ENCODE peak calls at places on chromosomes 16 and 17, in seven cellular contexts. P, Q, D, E, R, L and W are unnamed samples.

GRCh38 chr17:66190738-66191606 is 961 bp downstream of the CEP112 start:
- DNase-seq in P (no peak), Q (no peak), D (no peak), E (peak; percentile 79), R (no peak), L (no peak), W (no peak)

GRCh38 chr17:12613566-12613965 is 52.1 kb upstream of the MYOCD start:
- DNase-seq in P (no peak), Q (no peak), D (peak; percentile 47), E (peak; percentile 89), R (no peak), L (no peak), W (no peak)

GRCh38 chr17:17824780-17825614 is 11.8 kb downstream of the SREBF1 start:
- DNase-seq in P (no peak), Q (peak; percentile 83), D (peak; percentile 61), E (no peak), R (no peak), L (no peak), W (no peak)

GRCh38 chr17:17098426-17099035 is 56.3 kb downstream of the MPRIP start:
- DNase-seq in P (no peak), Q (peak; percentile 76), D (no peak), E (peak; percentile 31), R (no peak), L (no peak), W (no peak)

GRCh38 chr16:2146739-2147138 is 1.7 kb upstream of the RAB26 start:
- DNase-seq in P (no peak), Q (no peak), D (peak; percentile 9), E (no peak), R (no peak), L (no peak), W (no peak)

GRCh38 chr17:81928497-81929252 is 1.1 kb upstream of the MAFG start:
- DNase-seq in P (no peak), Q (no peak), D (no peak), E (no peak), R (no peak), L (no peak), W (no peak)

GRCh38 chr16:12449795-12450194 is 353.9 kb downstream of the CPPED1 start:
- DNase-seq in P (no peak), Q (peak; percentile 12), D (no peak), E (peak; percentile 24), R (no peak), L (no peak), W (no peak)

GRCh38 chr16:51120289-51121008 is 30.6 kb downstream of the SALL1 start:
- DNase-seq in P (no peak), Q (no peak), D (no peak), E (no peak), R (no peak), L (no peak), W (no peak)

GRCh38 chr16:49463529-49463928 is 89.9 kb downstream of the C16orf78 start:
- DNase-seq in P (no peak), Q (peak; percentile 36), D (no peak), E (no peak), R (no peak), L (peak; percentile 74), W (no peak)

GRCh38 chr16:6549415-6549814 is 783.2 kb upstream of the RBFOX1 start:
- DNase-seq in P (no peak), Q (no peak), D (no peak), E (no peak), R (no peak), L (no peak), W (no peak)

GRCh38 chr17:75689441-75689873 is 22.3 kb downstream of the SAP30BP start:
- DNase-seq in P (no peak), Q (no peak), D (no peak), E (no peak), R (no peak), L (peak; percentile 49), W (peak; percentile 24)

GRCh38 chr17:81422776-81423697 is 27.8 kb downstream of the BAHCC1 start:
- DNase-seq in P (peak; percentile 69), Q (peak; percentile 92), D (no peak), E (peak; percentile 96), R (no peak), L (no peak), W (no peak)

GRCh38 chr17:10118788-10119130 is 79.6 kb downstream of the GAS7 start:
- DNase-seq in P (no peak), Q (peak; percentile 56), D (no peak), E (no peak), R (no peak), L (no peak), W (no peak)

GRCh38 chr16:66120656-66121055 is 245.8 kb upstream of the CDH5 start:
- DNase-seq in P (no peak), Q (no peak), D (no peak), E (peak; percentile 41), R (no peak), L (no peak), W (no peak)

GRCh38 chr17:79150035-79150733 is 75.6 kb downstream of the ENGASE start:
- DNase-seq in P (no peak), Q (no peak), D (no peak), E (no peak), R (no peak), L (no peak), W (no peak)

GRCh38 chr17:37488009-37488604 is 1.6 kb upstream of the DUSP14 start:
- DNase-seq in P (no peak), Q (no peak), D (peak; percentile 72), E (peak; percentile 99), R (no peak), L (no peak), W (no peak)

GRCh38 chr16:48617711-48618148 is 7.8 kb upstream of the N4BP1 start:
- DNase-seq in P (no peak), Q (peak; percentile 63), D (no peak), E (peak; percentile 63), R (no peak), L (no peak), W (no peak)

GRCh38 chr16:31050280-31051030 is 17.1 kb downstream of the STX4 start:
- DNase-seq in P (no peak), Q (no peak), D (peak; percentile 79), E (no peak), R (no peak), L (no peak), W (no peak)

GRCh38 chr16:12318661-12319463 is 342.3 kb downstream of the SNX29 start:
- DNase-seq in P (no peak), Q (no peak), D (no peak), E (peak; percentile 24), R (no peak), L (no peak), W (no peak)

GRCh38 chr17:75826561-75827290 is 17.5 kb downstream of the UNC13D start:
- DNase-seq in P (no peak), Q (no peak), D (no peak), E (no peak), R (no peak), L (no peak), W (no peak)

GRCh38 chr16:17105239-17105721 is 365.5 kb downstream of the XYLT1 start:
- DNase-seq in P (no peak), Q (no peak), D (peak; percentile 4), E (peak; percentile 2), R (no peak), L (no peak), W (no peak)

GRCh38 chr17:21551081-21551881 is 141.0 kb upstream of the KCNJ18 start:
- DNase-seq in P (peak; percentile 73), Q (peak; percentile 93), D (peak; percentile 76), E (peak; percentile 89), R (peak; percentile 15), L (peak; percentile 86), W (peak; percentile 75)

DNA sequence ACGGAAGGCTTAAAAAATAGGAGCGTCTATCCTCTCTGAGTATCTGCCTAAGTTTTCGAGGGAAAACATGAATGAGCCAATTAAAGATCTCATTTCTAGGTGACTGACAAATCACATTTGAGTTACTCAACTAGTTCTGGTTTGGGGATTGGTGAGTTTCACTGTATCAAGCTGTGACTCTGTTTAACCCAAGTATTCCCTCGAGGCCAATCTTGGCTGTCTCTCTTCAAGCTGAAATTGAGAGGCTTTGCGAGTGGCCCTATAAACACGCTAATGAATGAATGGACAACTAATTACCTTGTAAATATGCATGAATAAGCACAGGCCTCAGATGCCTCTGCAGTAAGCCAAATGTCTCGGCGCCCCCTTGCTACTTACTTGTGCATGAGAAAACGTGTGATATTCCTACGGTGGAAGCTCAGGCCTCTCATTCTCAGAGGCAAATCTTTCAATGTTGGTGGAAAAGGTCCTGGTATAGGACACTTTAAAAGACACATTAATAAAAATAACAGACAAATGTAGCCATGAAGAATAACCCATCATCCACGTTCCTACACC is 450.2 kb upstream of the PSMD7 start:
- DNase-seq in P (no peak), Q (no peak), D (peak; percentile 65), E (no peak), R (no peak), L (no peak), W (no peak)
- TF ChIP-seq CTCF in P (no peak), Q (no peak), D (peak; percentile 55), E (no peak), R (no peak), L (no peak), W (no peak)

GRCh38 chr16:89246903-89247733 is 29.6 kb downstream of the ZNF778 start:
- DNase-seq in P (peak; percentile 95), Q (peak; percentile 95), D (peak; percentile 88), E (peak; percentile 79), R (peak; percentile 30), L (peak; percentile 99), W (peak; percentile 92)
- TF ChIP-seq CTCF in P (no peak), Q (no peak), D (no peak), E (peak; percentile 16), R (no peak), L (no peak), W (no peak)

DNA sequence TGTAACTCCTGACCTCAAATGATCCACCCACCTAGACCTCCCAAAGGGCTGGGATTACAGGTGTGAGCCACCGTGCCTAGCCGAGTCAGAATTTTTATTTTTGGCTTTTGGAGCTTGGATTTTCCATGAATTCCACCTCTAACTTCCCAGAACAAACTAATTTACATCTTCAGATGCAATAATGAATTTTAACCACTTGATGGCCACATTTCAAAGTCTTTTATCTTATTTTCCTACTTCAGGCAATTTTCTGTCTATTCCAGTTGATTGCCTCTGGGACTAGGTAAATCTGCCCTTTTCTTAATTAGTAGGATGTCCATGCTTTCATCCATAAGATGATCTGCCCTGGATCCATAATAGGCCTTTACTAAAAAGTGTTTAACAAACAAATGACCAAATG is 156.4 kb upstream of the ANKFN1 start:
- DNase-seq in P (no peak), Q (no peak), D (no peak), E (peak; percentile 4), R (no peak), L (no peak), W (no peak)
- TF ChIP-seq CTCF in P (no peak), Q (no peak), D (no peak), E (peak; percentile 21), R (no peak), L (no peak), W (no peak)

GRCh38 chr17:54948380-54948779 is 20.1 kb downstream of the COX11 start:
- DNase-seq in P (no peak), Q (no peak), D (no peak), E (peak; percentile 98), R (no peak), L (no peak), W (no peak)

GRCh38 chr17:54944796-54945195 is 23.7 kb downstream of the COX11 start:
- DNase-seq in P (no peak), Q (no peak), D (no peak), E (peak; percentile 12), R (no peak), L (no peak), W (no peak)

GRCh38 chr17:54947396-54947795 is 21.1 kb downstream of the COX11 start:
- DNase-seq in P (no peak), Q (no peak), D (no peak), E (no peak), R (no peak), L (no peak), W (no peak)

GRCh38 chr17:54945246-54945645 is 23.2 kb downstream of the COX11 start:
- DNase-seq in P (no peak), Q (no peak), D (no peak), E (no peak), R (no peak), L (no peak), W (no peak)

GRCh38 chr17:54945671-54946070 is 22.8 kb downstream of the COX11 start:
- DNase-seq in P (no peak), Q (no peak), D (no peak), E (no peak), R (no peak), L (no peak), W (no peak)
- TF ChIP-seq CTCF in P (no peak), Q (no peak), D (no peak), E (no peak), R (no peak), L (no peak), W (no peak)